ENCODE peak calls at places on chromosomes 7 and 10, in four cellular contexts. Y, I, B and Q are unnamed samples.

GRCh38 chr10:110664483-110665420 is 20.6 kb downstream of the RBM20 start:
- DNase-seq in Y (no peak), I (peak), B (no peak), Q (peak)

GRCh38 chr7:1844956-1845390 is 174.9 kb downstream of the ELFN1 start:
- DNase-seq in I (no peak), B (no peak), Y (no peak), Q (no peak)

GRCh38 chr10:49837096-49837495 is 75.0 kb upstream of the OGDHL start:
- DNase-seq in B (no peak), Y (no peak), I (no peak), Q (peak)

GRCh38 chr10:130764651-130765050 is 546.9 kb downstream of the TCERG1L start:
- DNase-seq in I (no peak), Y (no peak), B (no peak), Q (no peak)

GRCh38 chr7:1922071-1922869 is 252.2 kb downstream of the ELFN1 start:
- DNase-seq in I (no peak), Y (no peak), B (no peak), Q (peak)

GRCh38 chr7:101450064-101450463 is 87.4 kb downstream of the COL26A1 start:
- DNase-seq in Y (no peak), I (no peak), B (no peak), Q (no peak)

GRCh38 chr10:92913973-92914372 is 65.7 kb downstream of the EXOC6 start:
- DNase-seq in Y (no peak), I (no peak), B (no peak), Q (no peak)

GRCh38 chr10:4099202-4099601 is 314.2 kb upstream of the KLF6 start:
- DNase-seq in Y (no peak), B (no peak), I (no peak), Q (no peak)

GRCh38 chr10:70589762-70590662 is 12.5 kb downstream of the PRF1 start:
- DNase-seq in B (no peak), I (no peak), Y (no peak), Q (peak)

GRCh38 chr7:47480576-47481538 is 101.1 kb downstream of the TNS3 start:
- DNase-seq in I (no peak), B (no peak), Y (no peak), Q (no peak)

GRCh38 chr10:11162828-11163599 is 145.3 kb downstream of the CELF2 start:
- DNase-seq in B (peak), Y (peak), I (no peak), Q (no peak)

GRCh38 chr7:16233519-16233918 is 187.8 kb downstream of the CRPPA start:
- DNase-seq in I (no peak), Y (no peak), B (no peak), Q (no peak)

GRCh38 chr7:47581821-47582747 is at the start of gene TNS3:
- DNase-seq in Y (no peak), I (no peak), B (no peak), Q (peak)

GRCh38 chr7:78702770-78703169 is 750.7 kb downstream of the MAGI2 start:
- DNase-seq in B (no peak), I (peak), Y (no peak), Q (peak)

GRCh38 chr10:89516149-89516832 is 19.1 kb downstream of the SLC16A12 start:
- DNase-seq in B (no peak), I (peak), Y (no peak), Q (peak)

GRCh38 chr7:91772100-91772794 is 108.3 kb downstream of the MTERF1 start:
- DNase-seq in Y (no peak), B (no peak), I (no peak), Q (peak)

GRCh38 chr7:44294325-44295069 is 30.9 kb downstream of the CAMK2B start:
- DNase-seq in I (no peak), B (no peak), Y (no peak), Q (no peak)

GRCh38 chr7:90726120-90726519 is 130.0 kb downstream of the CDK14 start:
- DNase-seq in B (no peak), Y (no peak), I (no peak), Q (peak)

GRCh38 chr7:44289341-44290249 is 35.8 kb downstream of the CAMK2B start:
- DNase-seq in I (no peak), B (no peak), Y (no peak), Q (no peak)

GRCh38 chr7:29063231-29063630 is 83.1 kb downstream of the CPVL start:
- DNase-seq in I (no peak), B (no peak), Y (no peak), Q (peak)

GRCh38 chr7:38178695-38179344 is 775 bp downstream of the STARD3NL start:
- DNase-seq in B (peak), Y (no peak), I (no peak), Q (peak)

GRCh38 chr10:119246862-119247549 is 39.6 kb downstream of the GRK5 start:
- DNase-seq in I (peak), Y (no peak), B (no peak), Q (peak)

GRCh38 chr10:13053794-13054462 is 46.0 kb upstream of the OPTN start:
- DNase-seq in Y (no peak), B (no peak), I (no peak), Q (no peak)

GRCh38 chr10:20521186-20521585 is 375.9 kb downstream of the NEBL start:
- DNase-seq in B (no peak), Y (no peak), I (no peak), Q (no peak)

GRCh38 chr10:33963656-33964175 is 629.2 kb upstream of the NRP1 start:
- DNase-seq in Y (no peak), I (no peak), B (no peak), Q (peak)

GRCh38 chr7:129370812-129371211 is 63.4 kb upstream of the STRIP2 start:
- DNase-seq in I (no peak), B (no peak), Y (no peak), Q (peak)

GRCh38 chr7:142481548-142481947 is 223.7 kb upstream of the PRSS58 start:
- DNase-seq in B (no peak), Y (no peak), I (no peak), Q (peak)

GRCh38 chr7:151853896-151854807 is 22.8 kb downstream of the PRKAG2 start:
- DNase-seq in I (no peak), Y (no peak), B (no peak), Q (no peak)

GRCh38 chr10:133086247-133086646 is 1.5 kb upstream of the ADGRA1 start:
- DNase-seq in I (no peak), Y (no peak), B (no peak), Q (no peak)

GRCh38 chr10:133088524-133089460 is 1.1 kb downstream of the ADGRA1 start:
- DNase-seq in B (no peak), Y (no peak), I (no peak), Q (no peak)

GRCh38 chr10:69217119-69217754 is 2.9 kb upstream of the HKDC1 start:
- DNase-seq in Y (no peak), I (peak), B (no peak), Q (peak)

GRCh38 chr10:36880898-36881297 is 244.5 kb upstream of the ANKRD30A start:
- DNase-seq in B (no peak), I (peak), Y (no peak), Q (peak)

GRCh38 chr10:103281753-103282152 is 4.8 kb downstream of the INA start:
- DNase-seq in Y (peak), B (no peak), I (no peak), Q (no peak)